ENCODE peak calls at places on chromosomes 16 and 17, in seven cellular contexts. One of them, this sample, is unnamed.

GRCh38 chr17:77581480-77581879 is 377.0 kb upstream of the TNRC6C start:
- DNase-seq in upper lobe of left lung: no peak
- DNase-seq in GM12865: no peak
- DNase-seq in stomach: no peak
- DNase-seq in PC-9: no peak
- DNase-seq in astrocyte of the cerebellum: no peak
- DNase-seq in BJ: no peak
- DNase-seq in this sample: no peak

GRCh38 chr16:82061861-82062525 is 26.9 kb downstream of the HSD17B2 start:
- DNase-seq in upper lobe of left lung: no peak
- DNase-seq in GM12865: peak
- DNase-seq in stomach: no peak
- DNase-seq in PC-9: no peak
- DNase-seq in astrocyte of the cerebellum: no peak
- DNase-seq in BJ: no peak
- DNase-seq in this sample: no peak

GRCh38 chr17:73901661-73902415 is 257.6 kb upstream of the SDK2 start:
- DNase-seq in upper lobe of left lung: peak
- DNase-seq in GM12865: no peak
- DNase-seq in stomach: peak
- DNase-seq in PC-9: no peak
- DNase-seq in astrocyte of the cerebellum: no peak
- DNase-seq in BJ: no peak
- DNase-seq in this sample: peak

GRCh38 chr16:54651440-54651839 is 279.2 kb upstream of the IRX5 start:
- DNase-seq in upper lobe of left lung: no peak
- DNase-seq in GM12865: no peak
- DNase-seq in stomach: no peak
- DNase-seq in PC-9: no peak
- DNase-seq in astrocyte of the cerebellum: no peak
- DNase-seq in BJ: no peak
- DNase-seq in this sample: no peak

GRCh38 chr17:47423406-47424295 is 99.9 kb downstream of the EFCAB13 start:
- DNase-seq in upper lobe of left lung: peak
- DNase-seq in GM12865: peak
- DNase-seq in stomach: peak
- DNase-seq in PC-9: no peak
- DNase-seq in astrocyte of the cerebellum: no peak
- DNase-seq in BJ: no peak
- DNase-seq in this sample: no peak

GRCh38 chr17:18331879-18332278 is 16.8 kb downstream of the SMCR8 start:
- DNase-seq in upper lobe of left lung: no peak
- DNase-seq in GM12865: no peak
- DNase-seq in stomach: no peak
- DNase-seq in PC-9: no peak
- DNase-seq in astrocyte of the cerebellum: no peak
- DNase-seq in BJ: no peak
- DNase-seq in this sample: peak

GRCh38 chr17:75109047-75109406 is 742 bp upstream of the ARMC7 start:
- DNase-seq in upper lobe of left lung: no peak
- DNase-seq in GM12865: no peak
- DNase-seq in stomach: no peak
- DNase-seq in PC-9: no peak
- DNase-seq in astrocyte of the cerebellum: no peak
- DNase-seq in BJ: no peak
- DNase-seq in this sample: no peak

GRCh38 chr16:56939801-56940200 is 7.9 kb downstream of the HERPUD1 start:
- DNase-seq in upper lobe of left lung: no peak
- DNase-seq in GM12865: no peak
- DNase-seq in stomach: no peak
- DNase-seq in PC-9: no peak
- DNase-seq in astrocyte of the cerebellum: no peak
- DNase-seq in BJ: no peak
- DNase-seq in this sample: no peak

GRCh38 chr16:54930034-54930938 is at the start of gene IRX5:
- DNase-seq in upper lobe of left lung: peak
- DNase-seq in GM12865: peak
- DNase-seq in stomach: peak
- DNase-seq in PC-9: peak
- DNase-seq in astrocyte of the cerebellum: peak
- DNase-seq in BJ: peak
- DNase-seq in this sample: no peak

GRCh38 chr17:79036181-79036580 is 12.2 kb downstream of the C1QTNF1 start:
- DNase-seq in upper lobe of left lung: no peak
- DNase-seq in GM12865: no peak
- DNase-seq in stomach: no peak
- DNase-seq in PC-9: no peak
- DNase-seq in astrocyte of the cerebellum: no peak
- DNase-seq in BJ: no peak
- DNase-seq in this sample: no peak

GRCh38 chr17:29032798-29033197 is 10.1 kb upstream of the PIPOX start:
- DNase-seq in upper lobe of left lung: no peak
- DNase-seq in GM12865: no peak
- DNase-seq in stomach: no peak
- DNase-seq in PC-9: no peak
- DNase-seq in astrocyte of the cerebellum: no peak
- DNase-seq in BJ: no peak
- DNase-seq in this sample: no peak

GRCh38 chr16:20851601-20852000 is 45.3 kb downstream of the REXO5 start:
- DNase-seq in upper lobe of left lung: no peak
- DNase-seq in GM12865: no peak
- DNase-seq in stomach: peak
- DNase-seq in PC-9: peak
- DNase-seq in astrocyte of the cerebellum: peak
- DNase-seq in BJ: peak
- DNase-seq in this sample: no peak

GRCh38 chr17:78163881-78164747 is 4.3 kb upstream of the SYNGR2 start:
- DNase-seq in upper lobe of left lung: no peak
- DNase-seq in GM12865: no peak
- DNase-seq in stomach: peak
- DNase-seq in PC-9: no peak
- DNase-seq in astrocyte of the cerebellum: no peak
- DNase-seq in BJ: no peak
- DNase-seq in this sample: no peak

GRCh38 chr16:50068550-50068949 is 2.8 kb downstream of the HEATR3 start:
- DNase-seq in upper lobe of left lung: no peak
- DNase-seq in GM12865: no peak
- DNase-seq in stomach: no peak
- DNase-seq in PC-9: no peak
- DNase-seq in astrocyte of the cerebellum: no peak
- DNase-seq in BJ: no peak
- DNase-seq in this sample: no peak

GRCh38 chr16:50065624-50066481 is at the start of gene HEATR3:
- DNase-seq in upper lobe of left lung: peak
- DNase-seq in GM12865: peak
- DNase-seq in stomach: peak
- DNase-seq in PC-9: peak
- DNase-seq in astrocyte of the cerebellum: peak
- DNase-seq in BJ: peak
- DNase-seq in this sample: peak

GRCh38 chr16:50066482-50067289 is 916 bp downstream of the HEATR3 start:
- DNase-seq in upper lobe of left lung: no peak
- DNase-seq in GM12865: no peak
- DNase-seq in stomach: no peak
- DNase-seq in PC-9: no peak
- DNase-seq in astrocyte of the cerebellum: no peak
- DNase-seq in BJ: no peak
- DNase-seq in this sample: no peak

GRCh38 chr16:50069060-50069459 is 3.3 kb downstream of the HEATR3 start:
- DNase-seq in upper lobe of left lung: no peak
- DNase-seq in GM12865: no peak
- DNase-seq in stomach: no peak
- DNase-seq in PC-9: no peak
- DNase-seq in astrocyte of the cerebellum: no peak
- DNase-seq in BJ: no peak
- DNase-seq in this sample: no peak

GRCh38 chr16:50067290-50067853 is 1.6 kb downstream of the HEATR3 start:
- DNase-seq in upper lobe of left lung: no peak
- DNase-seq in GM12865: peak
- DNase-seq in stomach: no peak
- DNase-seq in PC-9: peak
- DNase-seq in astrocyte of the cerebellum: peak
- DNase-seq in BJ: no peak
- DNase-seq in this sample: peak
- H3K4me3 ChIP-seq in upper lobe of left lung: peak
- H3K4me3 ChIP-seq in GM12865: peak
- H3K4me3 ChIP-seq in stomach: peak
- H3K4me3 ChIP-seq in PC-9: peak
- H3K4me3 ChIP-seq in astrocyte of the cerebellum: no peak
- H3K4me3 ChIP-seq in BJ: no peak
- H3K4me3 ChIP-seq in this sample: no peak

GRCh38 chr16:57994778-57995177 is 5.7 kb downstream of the ZNF319 start:
- DNase-seq in upper lobe of left lung: no peak
- DNase-seq in GM12865: peak
- DNase-seq in stomach: peak
- DNase-seq in PC-9: peak
- DNase-seq in astrocyte of the cerebellum: no peak
- DNase-seq in BJ: no peak
- DNase-seq in this sample: peak
- TF ChIP-seq CTCF in upper lobe of left lung: peak
- TF ChIP-seq CTCF in GM12865: peak
- TF ChIP-seq CTCF in stomach: no peak
- TF ChIP-seq CTCF in PC-9: peak
- TF ChIP-seq CTCF in astrocyte of the cerebellum: peak
- TF ChIP-seq CTCF in BJ: peak
- TF ChIP-seq CTCF in this sample: no peak

DNA sequence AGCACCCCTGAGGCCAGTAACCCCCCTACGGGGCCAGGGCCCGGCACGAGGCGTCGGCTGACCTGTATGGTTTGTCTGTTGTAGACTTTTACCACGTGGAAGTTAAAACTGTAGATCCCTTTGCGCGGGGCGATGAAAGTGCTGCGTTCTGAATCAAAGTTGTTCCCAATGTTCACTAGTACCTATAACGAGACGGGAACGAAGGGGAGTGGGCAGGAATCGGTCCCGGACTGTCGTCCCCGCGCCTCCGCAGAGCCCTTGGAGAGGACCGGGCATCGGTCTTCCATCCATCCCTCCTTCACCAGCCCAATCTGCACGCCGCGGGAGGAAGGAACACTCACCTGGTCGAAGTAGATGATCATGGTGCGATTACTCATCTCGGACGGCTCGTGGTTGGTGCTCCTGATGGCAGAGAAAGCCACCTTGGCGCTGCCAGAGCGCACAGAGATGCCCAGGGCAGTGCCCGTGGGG is 742 bp downstream of the CBLN1 start:
- DNase-seq in upper lobe of left lung: peak
- DNase-seq in GM12865: no peak
- DNase-seq in stomach: no peak
- DNase-seq in PC-9: no peak
- DNase-seq in astrocyte of the cerebellum: no peak
- DNase-seq in BJ: no peak
- DNase-seq in this sample: no peak
- H3K4me3 ChIP-seq in upper lobe of left lung: peak
- H3K4me3 ChIP-seq in GM12865: no peak
- H3K4me3 ChIP-seq in stomach: no peak
- H3K4me3 ChIP-seq in PC-9: no peak
- H3K4me3 ChIP-seq in astrocyte of the cerebellum: no peak
- H3K4me3 ChIP-seq in BJ: no peak
- H3K4me3 ChIP-seq in this sample: no peak

DNA sequence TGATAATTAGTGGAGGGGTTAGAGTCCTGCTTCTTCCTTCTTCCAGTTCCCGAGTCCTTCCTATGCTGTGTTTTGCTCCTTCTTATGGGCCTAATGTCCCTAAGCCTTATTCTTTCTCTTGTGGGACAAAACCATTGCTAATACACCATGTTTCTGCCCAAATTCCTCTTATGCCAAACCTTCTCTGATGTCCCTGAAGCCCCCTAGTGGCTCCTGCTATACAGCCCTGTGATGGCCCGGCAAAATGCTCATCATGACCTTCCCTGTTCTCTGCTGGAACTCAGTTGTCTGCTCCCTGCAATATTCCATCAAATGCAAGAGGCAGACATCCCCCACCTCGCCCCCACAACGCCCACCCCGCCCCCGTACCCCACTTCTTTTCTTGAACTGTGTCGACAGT is 171.6 kb downstream of the CDH11 start:
- DNase-seq in upper lobe of left lung: no peak
- DNase-seq in GM12865: no peak
- DNase-seq in stomach: no peak
- DNase-seq in PC-9: no peak
- DNase-seq in astrocyte of the cerebellum: no peak
- DNase-seq in BJ: no peak
- DNase-seq in this sample: no peak
- TF ChIP-seq CTCF in upper lobe of left lung: no peak
- TF ChIP-seq CTCF in GM12865: no peak
- TF ChIP-seq CTCF in stomach: no peak
- TF ChIP-seq CTCF in PC-9: no peak
- TF ChIP-seq CTCF in astrocyte of the cerebellum: peak
- TF ChIP-seq CTCF in BJ: peak
- TF ChIP-seq CTCF in this sample: no peak

DNA sequence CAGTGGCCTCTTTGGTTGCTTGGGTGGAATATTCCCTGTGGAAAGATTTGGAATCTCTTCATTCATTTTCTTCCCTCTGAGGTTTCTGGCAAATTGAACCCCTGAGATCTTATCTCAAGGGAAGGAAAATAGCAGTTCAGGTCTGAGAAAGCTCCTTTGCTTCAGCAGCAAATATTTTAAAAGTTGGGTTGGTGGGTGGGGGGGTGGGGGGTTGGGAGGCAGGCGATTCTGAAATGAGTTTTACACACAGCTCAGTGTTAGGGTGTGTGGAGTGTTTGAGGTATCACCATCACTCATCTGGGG is 6.9 kb downstream of the TBX2 start:
- DNase-seq in upper lobe of left lung: no peak
- DNase-seq in GM12865: no peak
- DNase-seq in stomach: no peak
- DNase-seq in PC-9: no peak
- DNase-seq in astrocyte of the cerebellum: no peak
- DNase-seq in BJ: no peak
- DNase-seq in this sample: no peak
- H3K4me3 ChIP-seq in upper lobe of left lung: peak
- H3K4me3 ChIP-seq in GM12865: no peak
- H3K4me3 ChIP-seq in stomach: no peak
- H3K4me3 ChIP-seq in PC-9: no peak
- H3K4me3 ChIP-seq in astrocyte of the cerebellum: no peak
- H3K4me3 ChIP-seq in BJ: no peak
- H3K4me3 ChIP-seq in this sample: no peak

DNA sequence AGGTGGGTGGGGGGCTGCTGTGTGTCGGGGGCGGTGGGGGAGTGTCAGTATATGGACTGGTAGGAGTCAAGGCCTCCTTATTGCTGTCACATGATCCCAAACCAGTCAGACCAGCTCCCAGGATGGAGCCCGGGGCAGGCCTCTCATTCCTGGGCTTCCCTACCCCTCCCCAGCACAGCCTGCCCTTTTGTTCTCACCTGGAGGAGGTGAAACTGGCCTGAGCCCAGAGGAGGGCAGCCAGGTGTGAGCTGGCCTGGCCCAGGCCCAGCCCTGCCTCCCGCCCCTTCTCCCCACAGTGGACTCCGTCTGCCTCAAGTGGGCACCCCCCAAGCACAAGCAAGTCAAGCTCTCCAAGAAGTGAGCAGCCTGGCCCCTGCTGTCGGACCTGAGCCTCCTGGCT is 4.6 kb downstream of the PRSS8 start:
- DNase-seq in upper lobe of left lung: peak
- DNase-seq in GM12865: no peak
- DNase-seq in stomach: peak
- DNase-seq in PC-9: peak
- DNase-seq in astrocyte of the cerebellum: no peak
- DNase-seq in BJ: no peak
- DNase-seq in this sample: no peak
- TF ChIP-seq CTCF in upper lobe of left lung: no peak
- TF ChIP-seq CTCF in GM12865: no peak
- TF ChIP-seq CTCF in stomach: no peak
- TF ChIP-seq CTCF in PC-9: no peak
- TF ChIP-seq CTCF in astrocyte of the cerebellum: no peak
- TF ChIP-seq CTCF in BJ: no peak
- TF ChIP-seq CTCF in this sample: no peak

This sample was measured in CD8-positive, alpha-beta T cell.